ENCODE peak calls at places on chromosomes 2 and 18, in nine cellular contexts. Q is stimulated activated CD8-positive, alpha-beta memory T cell treated with anti-CD3 and anti-CD28 coated beads, Interleukin-15, amount 100 ng/mL, for 4 hours; Y is posterior cingulate gyrus; O is spleen; V is HepG2; Z is head of caudate nucleus; A is HTR-8/SVneo; L is neuronal stem cell; F is GM10248. C is an unnamed sample.

GRCh38 chr18:44682181-44682870 is 1.6 kb downstream of the SETBP1 start:
- DNase-seq in O (no peak), Q (no peak), L (peak; percentile 8), Z (no peak), V (no peak), A (no peak), Y (peak; percentile 29), F (peak; percentile 41), C (no peak)

GRCh38 chr18:54147439-54147838 is 77.0 kb downstream of the MBD2 start:
- DNase-seq in Z (no peak), O (no peak), Y (no peak), L (no peak), F (peak; percentile 63), Q (no peak), A (no peak), V (no peak), C (no peak)

GRCh38 chr2:23507267-23508065 is 122.5 kb downstream of the KLHL29 start:
- DNase-seq in O (no peak), Q (no peak), L (no peak), Y (no peak), Z (no peak), V (no peak), F (no peak), A (no peak), C (no peak)

GRCh38 chr2:233446616-233447305 is 92.5 kb downstream of the DGKD start:
- DNase-seq in A (no peak), L (no peak), Z (no peak), O (peak; percentile 52), Q (no peak), V (no peak), F (no peak), Y (no peak), C (no peak)

GRCh38 chr2:18834341-18834740 is 245.0 kb upstream of the NT5C1B start:
- DNase-seq in Q (no peak), A (no peak), O (no peak), L (no peak), V (no peak), Z (no peak), Y (no peak), F (no peak), C (no peak)

GRCh38 chr2:239461551-239462515 is 61.0 kb upstream of the HDAC4 start:
- DNase-seq in Q (no peak), O (no peak), F (no peak), A (no peak), L (no peak), V (no peak), Z (no peak), Y (no peak), C (peak; percentile 12)

GRCh38 chr2:28164280-28164801 is 228.3 kb upstream of the FOSL2 start:
- DNase-seq in O (no peak), F (no peak), V (no peak), Y (no peak), A (no peak), Q (no peak), L (no peak), Z (no peak), C (no peak)

GRCh38 chr2:144317071-144317738 is 202.7 kb downstream of the ZEB2 start:
- DNase-seq in O (no peak), V (no peak), Y (no peak), A (no peak), F (no peak), Z (no peak), L (no peak), Q (no peak), C (no peak)

GRCh38 chr2:182929972-182930371 is 63.5 kb upstream of the FRZB start:
- DNase-seq in F (no peak), A (no peak), V (no peak), O (no peak), Q (no peak), Z (no peak), Y (no peak), L (no peak), C (no peak)

GRCh38 chr18:22467760-22468553 is 50.2 kb upstream of the CTAGE1 start:
- DNase-seq in Z (no peak), V (no peak), L (no peak), Q (no peak), O (no peak), A (peak; percentile 69), F (no peak), Y (no peak), C (no peak)

GRCh38 chr2:210713122-210713521 is 156.7 kb downstream of the CPS1 start:
- DNase-seq in L (no peak), V (no peak), Q (no peak), Z (no peak), Y (no peak), F (no peak), O (no peak), A (no peak), C (no peak)

GRCh38 chr2:200454839-200455801 is 54.7 kb downstream of the KCTD18 start:
- DNase-seq in A (peak; percentile 46), L (no peak), O (no peak), F (peak; percentile 30), Y (no peak), Z (no peak), Q (no peak), V (peak; percentile 15), C (no peak)

GRCh38 chr2:233082934-233083755 is 23.0 kb downstream of the INPP5D start:
- DNase-seq in Z (no peak), O (no peak), V (no peak), Y (no peak), L (no peak), F (no peak), A (no peak), Q (no peak), C (no peak)

GRCh38 chr2:199979841-199980628 is 24.7 kb downstream of the MAIP1 start:
- DNase-seq in Y (peak; percentile 88), Q (peak; percentile 66), V (peak; percentile 67), F (peak; percentile 50), L (peak; percentile 85), O (peak; percentile 92), A (peak; percentile 53), Z (peak; percentile 95), C (peak; percentile 73)

C was measured in upper lobe of left lung.